ENCODE peak calls at places on chromosomes 1 and 21, in six cellular contexts. Y, X, I, Q, L and E are unnamed samples.

GRCh38 chr21:42479582-42479981 is 16.4 kb downstream of the RSPH1 start:
- DNase-seq in Y (no peak), X (no peak), I (no peak), Q (no peak), L (no peak), E (no peak)

GRCh38 chr1:93771843-93772242 is 90.2 kb upstream of the BCAR3 start:
- DNase-seq in Y (no peak), X (no peak), I (no peak), Q (no peak), L (no peak), E (no peak)

GRCh38 chr1:203181586-203182376 is 4.7 kb downstream of the CHI3L1 start:
- DNase-seq in Y (no peak), X (no peak), I (no peak), Q (no peak), L (no peak), E (no peak)

GRCh38 chr1:192506741-192507155 is 68.8 kb upstream of the RGS1 start:
- DNase-seq in Y (no peak), X (no peak), I (no peak), Q (no peak), L (no peak), E (no peak)

GRCh38 chr1:184390889-184391288 is 4.1 kb downstream of the C1orf21 start:
- DNase-seq in Y (no peak), X (no peak), I (no peak), Q (no peak), L (no peak), E (no peak)

GRCh38 chr1:8560611-8561544 is 243.0 kb downstream of the SLC45A1 start:
- DNase-seq in Y (peak; percentile 16), X (peak; percentile 25), I (no peak), Q (no peak), L (peak; percentile 46), E (no peak)

GRCh38 chr1:69511426-69512192 is 56.1 kb upstream of the LRRC7 start:
- DNase-seq in Y (no peak), X (no peak), I (no peak), Q (no peak), L (no peak), E (no peak)

GRCh38 chr1:48093696-48094518 is 96.7 kb upstream of the TRABD2B start:
- DNase-seq in Y (no peak), X (peak; percentile 5), I (peak; percentile 57), Q (peak; percentile 72), L (peak; percentile 43), E (peak; percentile 52)

GRCh38 chr1:12580054-12580887 is 37.7 kb downstream of the DHRS3 start:
- DNase-seq in Y (no peak), X (no peak), I (no peak), Q (no peak), L (no peak), E (no peak)

GRCh38 chr1:206470692-206471414 is 577 bp downstream of the IKBKE start:
- DNase-seq in Y (no peak), X (no peak), I (peak; percentile 43), Q (peak; percentile 56), L (no peak), E (no peak)

GRCh38 chr1:236397173-236397759 is 3.2 kb downstream of the EDARADD start:
- DNase-seq in Y (no peak), X (no peak), I (no peak), Q (no peak), L (no peak), E (no peak)

GRCh38 chr1:154768456-154769125 is 101.5 kb downstream of the KCNN3 start:
- DNase-seq in Y (no peak), X (no peak), I (no peak), Q (no peak), L (no peak), E (no peak)

GRCh38 chr1:229342902-229343587 is at the start of gene CCSAP:
- DNase-seq in Y (no peak), X (no peak), I (peak; percentile 29), Q (peak; percentile 58), L (peak; percentile 69), E (no peak)

GRCh38 chr1:229229137-229229720 is 41.7 kb upstream of the RAB4A start:
- DNase-seq in Y (no peak), X (no peak), I (no peak), Q (no peak), L (no peak), E (peak; percentile 78)

GRCh38 chr1:61330018-61330417 is 247.7 kb downstream of the NFIA start:
- DNase-seq in Y (no peak), X (no peak), I (no peak), Q (no peak), L (no peak), E (no peak)